ENCODE peak calls at places on chromosomes 7 and 10, in eight cellular contexts. O is AG09309, Y is choroid plexus epithelial cell, E is retinal pigment epithelial cell, I is brain microvascular endothelial cell, D is uterus, S is fibroblast of lung, W is astrocyte of the spinal cord. L is an unnamed sample.

GRCh38 chr10:18610517-18610916 is 40.9 kb downstream of the NSUN6 start:
- DNase-seq in O (peak), Y (peak), E (peak), I (peak), D (no peak), S (peak), W (peak), L (peak)

GRCh38 chr10:67657775-67658174 is 38.2 kb downstream of the CTNNA3 start:
- DNase-seq in O (no peak), Y (no peak), E (no peak), I (no peak), D (no peak), S (no peak), W (no peak), L (no peak)

GRCh38 chr10:35005868-35006267 is 84.3 kb downstream of the CUL2 start:
- DNase-seq in O (peak), Y (peak), E (no peak), I (peak), D (no peak), S (peak), W (peak), L (peak)

GRCh38 chr7:69739182-69739581 is 140.9 kb downstream of the AUTS2 start:
- DNase-seq in O (no peak), Y (no peak), E (no peak), I (no peak), D (no peak), S (peak), W (no peak), L (no peak)

GRCh38 chr10:49700211-49700610 is 20.8 kb downstream of the C10orf53 start:
- DNase-seq in O (no peak), Y (no peak), E (no peak), I (no peak), D (no peak), S (no peak), W (no peak), L (no peak)

GRCh38 chr7:106041140-106041717 is 70.9 kb downstream of the SYPL1 start:
- DNase-seq in O (no peak), Y (peak), E (no peak), I (peak), D (peak), S (peak), W (peak), L (peak)

GRCh38 chr7:154795014-154795413 is 207.9 kb downstream of the PAXIP1 start:
- DNase-seq in O (no peak), Y (no peak), E (no peak), I (no peak), D (no peak), S (no peak), W (no peak), L (no peak)

GRCh38 chr7:45112648-45113047 is 1.2 kb upstream of the TBRG4 start:
- DNase-seq in O (no peak), Y (peak), E (no peak), I (no peak), D (no peak), S (peak), W (peak), L (peak)

GRCh38 chr7:77651544-77652162 is 44.6 kb upstream of the RSBN1L start:
- DNase-seq in O (no peak), Y (peak), E (no peak), I (peak), D (peak), S (peak), W (peak), L (peak)

GRCh38 chr7:106071356-106071998 is 40.6 kb downstream of the SYPL1 start:
- DNase-seq in O (no peak), Y (no peak), E (no peak), I (no peak), D (no peak), S (peak), W (no peak), L (no peak)

GRCh38 chr10:74011762-74012161 is 13.8 kb downstream of the VCL start:
- DNase-seq in O (peak), Y (peak), E (peak), I (peak), D (peak), S (peak), W (peak), L (peak)

GRCh38 chr10:70500812-70501301 is 22.3 kb downstream of the PALD1 start:
- DNase-seq in O (no peak), Y (no peak), E (no peak), I (no peak), D (peak), S (no peak), W (no peak), L (no peak)

GRCh38 chr10:50438049-50438936 is 185.5 kb downstream of the SGMS1 start:
- DNase-seq in O (no peak), Y (no peak), E (no peak), I (no peak), D (no peak), S (no peak), W (no peak), L (no peak)

GRCh38 chr7:106599343-106599698 is 61.6 kb downstream of the CCDC71L start:
- DNase-seq in O (no peak), Y (no peak), E (no peak), I (no peak), D (no peak), S (no peak), W (no peak), L (no peak)

GRCh38 chr7:41979834-41980307 is 257.1 kb downstream of the GLI3 start:
- DNase-seq in O (no peak), Y (peak), E (no peak), I (peak), D (peak), S (peak), W (peak), L (peak)

GRCh38 chr7:30029696-30030095 is 1.5 kb downstream of the PLEKHA8 start:
- DNase-seq in O (no peak), Y (no peak), E (no peak), I (no peak), D (no peak), S (peak), W (no peak), L (no peak)

GRCh38 chr10:8137272-8137680 is 82.8 kb downstream of the GATA3 start:
- DNase-seq in O (no peak), Y (no peak), E (no peak), I (no peak), D (no peak), S (no peak), W (no peak), L (no peak)

GRCh38 chr10:8133146-8133545 is 78.7 kb downstream of the GATA3 start:
- DNase-seq in O (no peak), Y (no peak), E (no peak), I (no peak), D (no peak), S (peak), W (peak), L (no peak)

GRCh38 chr10:8138471-8138870 is 84.0 kb downstream of the GATA3 start:
- DNase-seq in O (peak), Y (peak), E (peak), I (no peak), D (no peak), S (peak), W (peak), L (peak)

GRCh38 chr10:8136745-8137144 is 82.3 kb downstream of the GATA3 start:
- DNase-seq in O (no peak), Y (no peak), E (no peak), I (no peak), D (no peak), S (no peak), W (no peak), L (no peak)

GRCh38 chr10:8137726-8138125 is 83.2 kb downstream of the GATA3 start:
- DNase-seq in O (no peak), Y (no peak), E (no peak), I (no peak), D (no peak), S (no peak), W (no peak), L (no peak)
- H3K4me3 ChIP-seq in O (no peak), Y (no peak), E (no peak), I (no peak), D (no peak), S (no peak), W (no peak), L (no peak)

GRCh38 chr10:93224005-93224779 is 150.5 kb downstream of the CYP26A1 start:
- DNase-seq in O (no peak), Y (peak), E (no peak), I (no peak), D (no peak), S (no peak), W (no peak), L (no peak)
- TF ChIP-seq CTCF in O (peak), Y (peak), E (peak), I (peak), D (no peak), S (no peak), W (no peak), L (no peak)

GRCh38 chr7:1919539-1920265 is 249.6 kb downstream of the ELFN1 start:
- DNase-seq in O (no peak), Y (no peak), E (peak), I (no peak), D (no peak), S (no peak), W (no peak), L (no peak)
- H3K4me3 ChIP-seq in O (no peak), Y (no peak), E (no peak), I (no peak), D (no peak), S (no peak), W (no peak), L (no peak)

DNA sequence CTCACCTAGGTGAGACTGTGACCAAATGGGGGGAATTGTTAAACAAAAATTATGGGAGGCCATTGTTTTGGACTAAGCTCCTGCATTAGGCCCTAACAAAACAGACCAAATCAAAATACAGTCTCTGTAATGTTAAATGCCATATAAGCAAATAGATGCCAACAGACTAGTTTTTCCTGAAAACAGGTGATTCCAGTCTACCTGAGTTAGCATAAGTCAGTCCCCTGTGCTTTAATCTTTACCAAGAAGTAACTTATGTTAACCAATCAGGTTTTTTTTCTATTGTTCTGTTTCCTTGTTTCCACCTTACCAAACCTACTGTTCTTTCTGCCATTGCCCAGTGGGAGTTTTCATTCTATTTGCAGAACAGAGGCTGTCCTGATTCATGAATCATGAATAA is 48.0 kb downstream of the PDZD8 start:
- DNase-seq in O (no peak), Y (no peak), E (no peak), I (no peak), D (no peak), S (no peak), W (no peak), L (no peak)
- TF ChIP-seq CTCF in O (no peak), Y (no peak), E (no peak), I (no peak), D (no peak), S (no peak), W (no peak), L (no peak)

GRCh38 chr10:14010083-14010551 is 320.6 kb downstream of the FRMD4A start:
- DNase-seq in O (peak), Y (peak), E (peak), I (peak), D (no peak), S (peak), W (peak), L (peak)
- H3K4me3 ChIP-seq in O (peak), Y (peak), E (peak), I (peak), D (peak), S (peak), W (peak), L (peak)

GRCh38 chr7:126801738-126802137 is 451.0 kb downstream of the GRM8 start:
- DNase-seq in O (no peak), Y (no peak), E (no peak), I (no peak), D (no peak), S (no peak), W (no peak), L (no peak)

GRCh38 chr7:126804604-126805003 is 448.1 kb downstream of the GRM8 start:
- DNase-seq in O (no peak), Y (no peak), E (no peak), I (no peak), D (no peak), S (no peak), W (no peak), L (no peak)

GRCh38 chr7:126803990-126804389 is 448.8 kb downstream of the GRM8 start:
- DNase-seq in O (no peak), Y (peak), E (no peak), I (peak), D (no peak), S (peak), W (no peak), L (peak)

GRCh38 chr7:126805351-126805750 is 447.4 kb downstream of the GRM8 start:
- DNase-seq in O (no peak), Y (no peak), E (no peak), I (no peak), D (no peak), S (no peak), W (no peak), L (no peak)

DNA sequence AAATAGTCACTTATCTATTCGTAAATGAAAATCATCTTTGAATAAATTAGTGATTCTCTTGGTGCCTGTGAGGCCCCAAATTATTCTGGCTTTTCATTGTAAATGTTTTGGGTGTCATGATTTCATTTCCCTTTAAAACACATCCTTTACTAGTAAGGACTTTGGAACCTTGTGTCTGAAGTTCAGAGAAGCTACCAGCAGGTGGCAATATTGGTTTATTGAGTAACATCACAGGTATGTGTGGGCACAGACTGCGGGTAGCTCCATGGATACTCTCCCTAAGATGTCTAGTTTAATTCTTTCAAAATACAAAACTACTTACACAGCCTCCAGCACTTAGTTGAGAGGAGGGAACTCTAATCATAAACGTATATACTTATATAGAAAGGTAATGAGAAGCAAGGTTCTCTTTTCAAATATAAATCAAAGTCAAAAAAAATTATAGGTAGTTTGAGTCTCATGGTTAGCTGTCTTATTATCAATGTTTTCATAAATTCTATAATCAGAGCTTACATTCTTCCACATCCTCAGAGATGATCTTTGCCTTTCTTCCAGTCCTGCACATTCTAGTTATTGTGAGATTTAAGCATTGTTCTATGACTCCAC is 449.6 kb downstream of the GRM8 start:
- DNase-seq in O (peak), Y (peak), E (peak), I (peak), D (no peak), S (peak), W (peak), L (peak)
- TF ChIP-seq CTCF in O (peak), Y (peak), E (peak), I (peak), D (no peak), S (peak), W (peak), L (peak)

DNA sequence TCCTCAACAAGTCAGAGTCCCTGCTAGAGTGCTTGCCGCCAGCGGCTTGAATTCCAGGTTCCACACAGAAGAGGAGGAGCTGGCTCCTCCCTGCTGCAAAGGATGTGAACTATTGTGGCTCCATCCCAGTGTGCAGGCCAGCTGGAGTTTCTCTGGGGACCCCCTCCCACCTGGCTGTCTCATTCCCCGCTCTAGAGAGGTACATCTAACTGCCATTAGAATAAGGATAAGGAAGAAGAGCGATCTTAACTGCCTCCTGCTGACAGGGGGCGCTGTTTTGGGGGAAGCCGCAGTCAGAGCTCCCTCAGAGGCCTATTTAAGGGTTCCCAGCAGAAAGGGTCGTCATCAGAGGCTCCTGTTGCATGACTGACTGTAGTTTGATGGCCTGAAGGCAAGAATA is 40.8 kb upstream of the HECW1 start:
- DNase-seq in O (no peak), Y (peak), E (no peak), I (no peak), D (no peak), S (no peak), W (no peak), L (peak)
- H3K4me3 ChIP-seq in O (no peak), Y (no peak), E (no peak), I (no peak), D (no peak), S (no peak), W (no peak), L (no peak)

DNA sequence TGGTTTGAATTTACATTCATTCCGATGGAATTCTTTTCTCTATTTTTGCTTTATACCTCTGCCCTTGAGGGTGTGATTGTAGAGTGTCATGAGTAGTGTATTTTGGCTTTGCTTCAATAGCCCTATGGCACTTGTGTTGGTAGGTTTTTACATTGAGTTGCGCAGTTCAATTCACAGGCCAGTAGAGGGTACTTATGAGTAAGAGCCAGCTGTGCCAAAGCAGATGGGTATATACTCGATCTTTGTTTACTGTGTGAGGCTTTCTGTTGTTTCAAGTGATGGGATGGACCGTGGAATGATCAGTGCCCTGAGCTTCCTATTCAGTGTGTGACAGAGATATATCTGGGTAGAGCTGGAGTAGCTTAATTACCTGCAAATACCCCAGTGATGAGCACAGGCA is 4.3 kb upstream of the AKR1C3 start:
- DNase-seq in O (no peak), Y (peak), E (no peak), I (peak), D (no peak), S (peak), W (peak), L (no peak)
- TF ChIP-seq CTCF in O (peak), Y (peak), E (peak), I (peak), D (no peak), S (peak), W (peak), L (peak)

GRCh38 chr7:49878627-49879026 is 105.2 kb downstream of the VWC2 start:
- DNase-seq in O (no peak), Y (no peak), E (no peak), I (no peak), D (no peak), S (no peak), W (no peak), L (no peak)
- H3K4me3 ChIP-seq in O (no peak), Y (no peak), E (no peak), I (no peak), D (no peak), S (no peak), W (no peak), L (no peak)